ENCODE peak calls at places on chromosomes 3 and 15, in seven cellular contexts. O is activated B cell treated with CpG ODN at 0.5 μM for 24 hours; Y is mesenchymal stem cell; Z is fibroblast of mammary gland; L is activated CD4-positive, alpha-beta memory T cell treated with anti-CD3 and anti-CD28 coated beads, Interleukin-2, amount 10 ng/mL, durations not matched to agents 7 days and 5 days; M is ELR; P is activated CD4-positive, CD25-positive, alpha-beta regulatory T cell treated with anti-CD3 and anti-CD28 coated beads, Interleukin-2, amount 50 U/mL, for 72 hours. C is an unnamed sample.

GRCh38 chr3:184176377-184177330 is 2.0 kb downstream of the AP2M1 start:
- DNase-seq in Y (peak; percentile 98), M (peak; percentile 98), Z (peak; percentile 98), P (no peak), O (no peak), L (no peak), C (no peak)

GRCh38 chr3:195118671-195119070 is 152.3 kb downstream of the XXYLT1 start:
- DNase-seq in M (no peak), L (no peak), Z (no peak), P (no peak), O (no peak), Y (peak; percentile 73), C (no peak)

GRCh38 chr15:36567445-36567844 is 12.0 kb upstream of the CDIN1 start:
- DNase-seq in M (no peak), P (no peak), Z (no peak), L (no peak), O (no peak), Y (no peak), C (no peak)

GRCh38 chr3:36729204-36730056 is 34.9 kb downstream of the DCLK3 start:
- DNase-seq in O (no peak), Y (peak; percentile 70), M (peak; percentile 53), Z (peak; percentile 68), L (no peak), P (no peak), C (peak; percentile 26)

GRCh38 chr3:143084856-143085731 is 34.5 kb upstream of the CHST2 start:
- DNase-seq in M (peak; percentile 83), P (no peak), O (peak; percentile 19), Z (peak; percentile 74), L (no peak), Y (peak; percentile 88), C (no peak)

GRCh38 chr3:47612879-47613278 is 34.2 kb upstream of the CSPG5 start:
- DNase-seq in P (no peak), Y (no peak), M (no peak), Z (no peak), L (no peak), O (no peak), C (no peak)

GRCh38 chr15:66131200-66131599 is 122.3 kb downstream of the MEGF11 start:
- DNase-seq in Y (no peak), O (no peak), L (no peak), P (no peak), Z (no peak), M (no peak), C (peak; percentile 49)

GRCh38 chr3:103047640-103048370 is 613.0 kb downstream of the ZPLD1 start:
- DNase-seq in L (no peak), O (no peak), Z (no peak), Y (no peak), M (peak; percentile 58), P (no peak), C (no peak)

GRCh38 chr15:95261546-95261945 is 1030.2 kb downstream of the MCTP2 start:
- DNase-seq in M (no peak), Y (no peak), Z (peak; percentile 14), L (no peak), P (no peak), O (no peak), C (no peak)

GRCh38 chr15:31215490-31216209 is 111.0 kb upstream of the KLF13 start:
- DNase-seq in P (peak; percentile 88), Y (peak; percentile 65), L (peak; percentile 85), O (peak; percentile 86), M (peak; percentile 66), Z (peak; percentile 47), C (peak; percentile 21)